ENCODE peak calls at places on chromosomes 12 and 14, in seven cellular contexts. Y, W, Q, S, A, E and D are unnamed samples.

GRCh38 chr12:6961695-6962284 is 8.7 kb downstream of the PHB2 start:
- DNase-seq in Y (peak), W (no peak), Q (no peak), S (no peak), A (peak), E (peak), D (peak)

GRCh38 chr14:98501335-98501734 is 770.7 kb downstream of the BCL11B start:
- DNase-seq in Y (no peak), W (no peak), Q (no peak), S (no peak), A (no peak), E (no peak), D (no peak)

GRCh38 chr12:48004039-48004940 is at the start of gene COL2A1:
- DNase-seq in Y (no peak), W (no peak), Q (no peak), S (no peak), A (no peak), E (peak), D (peak)

GRCh38 chr12:716506-716905 is 35.9 kb upstream of the WNK1 start:
- DNase-seq in Y (peak), W (no peak), Q (no peak), S (no peak), A (no peak), E (no peak), D (peak)

GRCh38 chr14:75640876-75641275 is 19.8 kb downstream of the ERG28 start:
- DNase-seq in Y (no peak), W (no peak), Q (no peak), S (no peak), A (no peak), E (no peak), D (no peak)

GRCh38 chr14:63777024-63777423 is 49.2 kb upstream of the SGPP1 start:
- DNase-seq in Y (no peak), W (peak), Q (peak), S (no peak), A (no peak), E (peak), D (no peak)

GRCh38 chr12:740921-741320 is 11.5 kb upstream of the WNK1 start:
- DNase-seq in Y (no peak), W (no peak), Q (no peak), S (no peak), A (no peak), E (no peak), D (no peak)

GRCh38 chr12:41476499-41476898 is 288.4 kb downstream of the PDZRN4 start:
- DNase-seq in Y (no peak), W (no peak), Q (no peak), S (no peak), A (no peak), E (no peak), D (no peak)

GRCh38 chr14:83558946-83559345 is 1971.0 kb upstream of the FLRT2 start:
- DNase-seq in Y (no peak), W (no peak), Q (no peak), S (no peak), A (no peak), E (no peak), D (no peak)

GRCh38 chr12:124024263-124024678 is 51.3 kb downstream of the ZNF664 start:
- DNase-seq in Y (no peak), W (no peak), Q (peak), S (no peak), A (no peak), E (no peak), D (no peak)

GRCh38 chr12:108733132-108733531 is 1.8 kb upstream of the CORO1C start:
- DNase-seq in Y (no peak), W (no peak), Q (no peak), S (no peak), A (no peak), E (no peak), D (no peak)

GRCh38 chr14:34043627-34044372 is 92.9 kb upstream of the EGLN3 start:
- DNase-seq in Y (no peak), W (no peak), Q (no peak), S (no peak), A (peak), E (no peak), D (peak)

GRCh38 chr14:28365510-28365909 is 401.1 kb upstream of the FOXG1 start:
- DNase-seq in Y (no peak), W (no peak), Q (no peak), S (no peak), A (no peak), E (no peak), D (no peak)

GRCh38 chr12:122880668-122881067 is 15.3 kb downstream of the VPS37B start:
- DNase-seq in Y (no peak), W (no peak), Q (no peak), S (no peak), A (peak), E (peak), D (no peak)

GRCh38 chr12:13101854-13102375 is 1.6 kb downstream of the GSG1 start:
- DNase-seq in Y (no peak), W (no peak), Q (no peak), S (no peak), A (peak), E (peak), D (no peak)

GRCh38 chr12:107079172-107080011 is 14.0 kb downstream of the CRY1 start:
- DNase-seq in Y (no peak), W (no peak), Q (peak), S (no peak), A (no peak), E (peak), D (peak)

GRCh38 chr14:75825147-75825592 is 156.6 kb downstream of the TGFB3 start:
- DNase-seq in Y (no peak), W (no peak), Q (no peak), S (no peak), A (no peak), E (no peak), D (peak)

GRCh38 chr14:104446611-104447010 is 133.0 kb upstream of the C14orf180 start:
- DNase-seq in Y (no peak), W (no peak), Q (no peak), S (no peak), A (no peak), E (no peak), D (no peak)

GRCh38 chr12:112852127-112852526 is 54.6 kb upstream of the OAS1 start:
- DNase-seq in Y (no peak), W (no peak), Q (no peak), S (no peak), A (no peak), E (no peak), D (no peak)

GRCh38 chr12:127041985-127042625 is 1224.9 kb upstream of the TMEM132C start:
- DNase-seq in Y (no peak), W (no peak), Q (no peak), S (no peak), A (no peak), E (no peak), D (peak)

GRCh38 chr14:50087350-50088116 is 28.8 kb downstream of the VCPKMT start:
- DNase-seq in Y (no peak), W (no peak), Q (no peak), S (no peak), A (no peak), E (no peak), D (no peak)

GRCh38 chr12:3681595-3681921 is 71.4 kb downstream of the CRACR2A start:
- DNase-seq in Y (no peak), W (no peak), Q (no peak), S (no peak), A (no peak), E (no peak), D (no peak)

GRCh38 chr14:73422515-73422914 is 35.8 kb downstream of the NUMB start:
- DNase-seq in Y (no peak), W (no peak), Q (no peak), S (no peak), A (no peak), E (no peak), D (no peak)

GRCh38 chr12:11787437-11787836 is 138.0 kb downstream of the ETV6 start:
- DNase-seq in Y (no peak), W (no peak), Q (no peak), S (no peak), A (no peak), E (no peak), D (no peak)

GRCh38 chr12:128857173-128857770 is 4.0 kb downstream of the GLT1D1 start:
- DNase-seq in Y (no peak), W (no peak), Q (no peak), S (no peak), A (no peak), E (no peak), D (no peak)

GRCh38 chr14:92590941-92591340 is 77.4 kb downstream of the RIN3 start:
- DNase-seq in Y (no peak), W (no peak), Q (no peak), S (no peak), A (no peak), E (no peak), D (no peak)

GRCh38 chr14:104323551-104324175 is 185.3 kb downstream of the KIF26A start:
- DNase-seq in Y (no peak), W (no peak), Q (no peak), S (no peak), A (no peak), E (no peak), D (no peak)

DNA sequence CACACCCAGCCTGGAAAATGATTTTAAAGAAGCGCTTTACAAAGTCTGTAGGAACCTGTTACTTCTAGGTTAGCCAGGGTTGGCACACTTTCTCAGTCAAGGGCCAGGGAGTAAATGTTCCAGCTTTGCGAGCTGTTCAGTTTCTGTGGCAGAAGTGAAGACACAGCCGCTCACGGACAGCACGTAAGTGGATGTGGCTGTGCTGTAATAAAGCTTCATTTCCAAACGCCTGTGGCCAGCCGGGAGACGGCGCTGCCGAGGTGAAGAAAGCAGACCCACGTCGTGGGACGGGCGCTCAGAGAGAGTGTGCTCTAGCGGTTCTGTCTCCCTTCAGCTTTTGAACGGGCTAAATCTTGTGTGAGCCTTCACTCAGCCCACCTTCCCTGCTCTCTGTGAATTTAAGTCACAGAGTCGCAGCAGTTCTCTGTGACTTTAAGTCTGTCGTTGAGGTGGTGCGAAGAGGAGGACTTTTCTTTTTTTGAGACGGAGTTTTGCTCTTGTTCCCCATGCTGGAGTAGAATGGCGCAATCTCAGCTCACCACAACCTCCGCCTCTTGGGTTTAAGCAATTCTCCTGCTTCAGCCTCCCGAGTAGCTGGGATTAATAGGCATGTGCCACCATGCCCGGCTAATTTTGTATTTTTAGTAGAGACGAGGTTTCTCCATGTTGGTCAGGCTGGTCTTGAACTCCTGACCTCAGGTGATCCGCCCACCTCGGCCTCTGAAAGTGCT is 35.6 kb downstream of the EP400 start:
- DNase-seq in Y (no peak), W (no peak), Q (no peak), S (no peak), A (no peak), E (no peak), D (no peak)
- TF ChIP-seq CTCF in Y (no peak), W (no peak), Q (no peak), S (no peak), A (no peak), E (no peak), D (no peak)

DNA sequence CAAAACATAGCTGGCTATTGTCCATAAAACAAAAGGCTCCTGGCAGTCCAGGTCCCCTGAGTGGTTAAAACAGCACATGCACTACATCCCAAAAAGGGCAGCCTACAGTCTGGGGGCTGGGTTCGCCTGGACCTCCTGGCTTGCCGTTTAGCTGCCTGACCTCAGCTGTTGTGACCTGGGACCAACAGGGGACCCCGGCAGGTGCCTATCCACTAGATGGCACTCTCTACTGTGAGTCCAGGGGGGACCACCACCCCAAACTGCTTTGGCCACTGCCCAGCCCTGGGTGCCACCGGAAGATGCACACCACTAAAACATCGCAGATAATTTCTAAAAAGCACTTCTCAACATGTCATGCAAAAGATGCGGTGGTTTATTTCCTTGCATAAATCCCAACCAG is 2.9 kb upstream of the RTL1 start:
- DNase-seq in Y (no peak), W (no peak), Q (no peak), S (no peak), A (no peak), E (no peak), D (peak)
- TF ChIP-seq CTCF in Y (no peak), W (no peak), Q (peak), S (no peak), A (no peak), E (peak), D (no peak)

DNA sequence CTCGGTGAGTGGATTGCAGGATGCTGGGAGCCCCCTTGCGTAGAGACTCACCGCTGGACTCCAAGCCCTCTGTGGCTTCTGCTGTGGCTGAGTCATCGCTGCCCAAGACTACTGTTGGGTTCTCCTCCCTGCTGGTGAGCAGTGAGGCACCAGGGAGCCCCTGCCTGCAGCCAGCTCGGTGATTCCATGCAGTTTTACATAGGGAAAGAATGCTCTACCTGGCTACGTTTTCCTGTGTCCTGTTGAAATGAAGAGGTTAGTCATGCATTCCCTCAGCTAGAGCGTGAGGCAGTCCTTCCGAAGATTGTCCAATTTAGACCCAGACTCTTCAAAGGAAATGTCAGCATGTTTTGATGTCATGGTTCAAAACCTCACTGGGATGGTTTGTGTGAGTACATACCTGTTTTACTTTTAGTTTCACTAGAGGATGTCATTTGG is 28.2 kb downstream of the TRAF3 start:
- DNase-seq in Y (no peak), W (peak), Q (peak), S (no peak), A (no peak), E (peak), D (no peak)
- TF ChIP-seq CTCF in Y (no peak), W (peak), Q (peak), S (no peak), A (no peak), E (no peak), D (no peak)

DNA sequence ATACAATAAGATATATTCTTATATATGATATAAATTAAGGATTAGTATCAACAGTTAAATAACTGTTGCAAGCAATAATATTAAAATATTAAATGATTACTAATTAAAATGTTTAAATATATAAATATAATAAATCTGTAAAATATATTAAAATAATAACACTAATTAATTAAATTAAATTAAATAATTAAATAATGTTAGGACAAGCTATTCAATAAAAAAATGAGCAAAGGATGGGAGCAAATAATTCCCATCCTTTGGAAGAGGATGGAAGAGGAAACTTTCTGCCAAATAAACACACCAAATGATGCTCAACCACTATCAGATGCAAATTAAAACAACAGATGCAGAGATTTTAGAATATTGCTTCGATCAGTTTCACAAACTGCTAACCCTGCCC is 39.4 kb upstream of the BMP4 start:
- DNase-seq in Y (no peak), W (no peak), Q (no peak), S (no peak), A (no peak), E (no peak), D (no peak)
- TF ChIP-seq CTCF in Y (no peak), W (no peak), Q (no peak), S (no peak), A (no peak), E (no peak), D (no peak)

GRCh38 chr12:125089083-125089482 is 23.8 kb downstream of the AACS start:
- DNase-seq in Y (no peak), W (no peak), Q (no peak), S (no peak), A (no peak), E (no peak), D (no peak)
- TF ChIP-seq CTCF in Y (no peak), W (no peak), Q (no peak), S (no peak), A (no peak), E (no peak), D (no peak)

DNA sequence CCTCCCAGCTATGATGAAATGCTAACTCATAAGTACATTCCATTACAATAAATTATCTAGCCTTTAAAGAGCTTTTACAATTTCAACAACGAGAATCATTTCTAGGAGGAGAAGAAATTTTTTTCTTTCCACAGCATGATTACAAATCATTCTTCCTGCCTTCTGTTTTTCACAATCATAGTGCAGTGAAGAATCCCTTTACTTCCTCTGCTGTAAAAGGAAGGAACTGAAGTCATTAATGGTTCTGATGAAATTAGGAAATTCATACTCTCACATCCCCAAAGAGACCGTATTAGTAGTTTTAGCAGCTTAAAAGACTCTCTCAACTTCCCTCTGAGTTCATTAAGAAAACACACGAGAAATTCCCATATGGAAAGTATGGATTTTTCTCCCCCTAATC is 58.7 kb upstream of the KITLG start:
- DNase-seq in Y (no peak), W (peak), Q (no peak), S (no peak), A (no peak), E (peak), D (no peak)
- TF ChIP-seq CTCF in Y (no peak), W (no peak), Q (no peak), S (no peak), A (no peak), E (no peak), D (no peak)

DNA sequence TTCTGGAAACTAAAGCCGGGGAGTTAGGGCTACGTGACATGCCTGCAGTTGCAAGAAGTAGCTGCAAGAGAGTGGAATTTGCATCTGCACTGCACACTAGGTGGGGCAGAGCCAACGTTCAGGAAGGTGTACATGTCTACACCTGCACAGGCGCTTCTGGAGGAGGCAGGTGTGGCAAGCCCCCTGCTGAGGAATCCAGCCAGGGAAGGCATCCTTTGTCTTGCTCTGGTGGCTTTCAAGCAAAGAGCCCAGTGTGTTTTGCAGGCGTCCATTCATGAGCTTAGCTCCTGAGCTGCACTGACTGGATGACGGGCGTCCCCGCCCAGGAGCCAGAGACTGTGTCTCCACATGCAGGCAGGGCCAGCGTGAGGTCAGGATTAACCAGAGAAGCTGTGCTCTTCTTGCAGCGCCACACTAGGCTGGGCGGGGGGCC is 116.3 kb downstream of the ZFP36L1 start:
- DNase-seq in Y (no peak), W (no peak), Q (no peak), S (no peak), A (no peak), E (no peak), D (no peak)
- TF ChIP-seq CTCF in Y (no peak), W (no peak), Q (no peak), S (no peak), A (no peak), E (no peak), D (no peak)

DNA sequence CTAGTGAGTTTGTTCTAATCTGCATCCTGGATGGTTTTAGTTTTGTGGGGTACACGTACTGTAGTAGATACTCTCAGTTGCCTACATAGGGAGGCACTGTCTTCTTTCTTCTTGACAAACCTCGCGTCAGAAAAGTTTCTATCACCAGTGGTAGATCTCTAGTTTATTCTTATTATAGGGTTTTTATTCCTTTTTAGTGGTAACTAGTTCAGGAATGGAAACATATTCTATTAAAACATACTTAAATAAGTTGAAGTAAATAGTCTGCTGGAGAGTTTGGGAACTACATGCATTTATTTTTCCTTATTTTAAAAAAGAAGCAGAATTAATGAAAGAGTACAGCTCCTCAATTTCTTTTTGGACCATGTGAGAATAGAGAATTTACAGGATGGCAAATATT is 33.6 kb upstream of the OR9K2 start:
- DNase-seq in Y (no peak), W (no peak), Q (no peak), S (no peak), A (no peak), E (no peak), D (no peak)
- TF ChIP-seq CTCF in Y (peak), W (no peak), Q (no peak), S (no peak), A (no peak), E (no peak), D (no peak)